ENCODE peak calls at places on chromosomes 2 and 18, in nine cellular contexts. G is fibroblast of the aortic adventitia, B is NCI-H69, Q is NCI-H2029 treated with DMSO at 0.1 percent for 48 hours, D is amygdala, K is NCI-H1105 treated with DMSO at 0.1 percent for 48 hours, R is EL, A is HEK293T, I is neuronal stem cell. Y is an unnamed sample.
A peak's percentile ranks its signal among the peaks of the same experiment; 100 is the strongest.

GRCh38 chr2:103819599-103819998 is 1034.3 kb upstream of the POU3F3 start:
- DNase-seq in K (no peak), B (no peak), I (no peak), A (no peak), R (no peak), G (no peak), D (no peak), Q (no peak), Y (no peak)

GRCh38 chr2:1721706-1722483 is 22.4 kb downstream of the PXDN start:
- DNase-seq in K (no peak), B (no peak), R (peak; percentile 91), A (no peak), Q (no peak), G (peak; percentile 79), I (no peak), D (no peak), Y (no peak)

GRCh38 chr2:187545238-187545751 is 8.9 kb downstream of the TFPI start:
- DNase-seq in Q (no peak), D (no peak), A (no peak), I (no peak), R (no peak), G (no peak), B (no peak), K (no peak), Y (no peak)

GRCh38 chr2:42060718-42061619 is 13.1 kb downstream of the PKDCC start:
- DNase-seq in K (no peak), Q (no peak), R (no peak), I (no peak), G (peak; percentile 78), B (no peak), D (no peak), A (no peak), Y (no peak)

GRCh38 chr2:66568650-66569300 is 133.8 kb downstream of the MEIS1 start:
- DNase-seq in G (no peak), D (no peak), R (no peak), A (no peak), K (no peak), I (no peak), Q (no peak), B (no peak), Y (no peak)

GRCh38 chr2:199979398-199979797 is 24.0 kb downstream of the MAIP1 start:
- DNase-seq in K (no peak), A (no peak), B (no peak), D (no peak), I (no peak), R (no peak), Q (no peak), G (no peak), Y (no peak)

GRCh38 chr2:231191896-231192872 is 6.2 kb upstream of the ARMC9 start:
- DNase-seq in I (no peak), Q (no peak), K (no peak), R (peak; percentile 83), A (peak; percentile 80), D (no peak), G (peak; percentile 98), B (peak; percentile 15), Y (no peak)

GRCh38 chr18:57542801-57543427 is 43.6 kb downstream of the FECH start:
- DNase-seq in K (no peak), B (peak; percentile 87), Q (no peak), R (peak; percentile 36), D (no peak), A (no peak), G (peak; percentile 32), I (no peak), Y (no peak)

GRCh38 chr2:158718196-158718585 is 76.9 kb upstream of the DAPL1 start:
- DNase-seq in Q (no peak), K (no peak), B (no peak), A (no peak), D (no peak), R (no peak), G (no peak), I (no peak), Y (no peak)

GRCh38 chr2:217652761-217653160 is 350.0 kb downstream of the TNS1 start:
- DNase-seq in R (peak; percentile 44), Q (no peak), A (no peak), D (no peak), B (no peak), G (no peak), I (no peak), K (no peak), Y (no peak)

GRCh38 chr2:190717306-190717705 is 68.4 kb downstream of the NAB1 start:
- DNase-seq in I (no peak), B (peak; percentile 49), K (no peak), A (no peak), D (no peak), R (no peak), G (no peak), Q (no peak), Y (no peak)

GRCh38 chr2:238308177-238308576 is 12.1 kb upstream of the TRAF3IP1 start:
- DNase-seq in K (no peak), R (no peak), A (no peak), D (no peak), B (peak; percentile 14), G (no peak), I (no peak), Q (no peak), Y (no peak)

GRCh38 chr2:28366496-28367282 is 26.0 kb upstream of the FOSL2 start:
- DNase-seq in K (no peak), G (peak; percentile 47), D (no peak), I (no peak), B (no peak), R (peak; percentile 39), Q (no peak), A (no peak), Y (no peak)